ENCODE peak calls at places on chromosomes 4 and X, in seven cellular contexts. C is prostate gland, P is pancreas, B is tibial nerve, J is IMR-90, A is A549, M is HCT116. O is an unnamed sample.

GRCh38 chr4:34920032-34920431 is 1324.3 kb downstream of the ARAP2 start:
- DNase-seq in P (no peak), J (no peak), C (no peak), B (no peak), A (no peak), M (no peak), O (no peak)

GRCh38 chrX:155144926-155145325 is 71.3 kb upstream of the VBP1 start:
- DNase-seq in P (no peak), B (no peak), M (no peak), C (no peak), A (no peak), J (no peak), O (no peak)

GRCh38 chr4:153479118-153479517 is 13.0 kb downstream of the TMEM131L start:
- DNase-seq in P (no peak), M (no peak), J (no peak), C (no peak), A (no peak), B (no peak), O (no peak)

GRCh38 chr4:58113083-58113482 is 1002.9 kb upstream of the IGFBP7 start:
- DNase-seq in P (no peak), A (no peak), C (no peak), J (no peak), B (no peak), M (no peak), O (no peak)

GRCh38 chr4:114180481-114180880 is 201.0 kb upstream of the ARSJ start:
- DNase-seq in C (peak), A (peak), P (peak), M (peak), J (peak), B (peak), O (peak)

GRCh38 chr4:41160010-41160789 is 54.1 kb downstream of the APBB2 start:
- DNase-seq in M (peak), C (no peak), A (peak), J (peak), B (no peak), P (no peak), O (peak)

GRCh38 chr4:184510431-184510830 is 36.1 kb upstream of the IRF2 start:
- DNase-seq in B (no peak), P (no peak), M (no peak), J (no peak), A (no peak), C (no peak), O (no peak)

GRCh38 chr4:24070117-24070516 is 180.3 kb upstream of the PPARGC1A start:
- DNase-seq in M (no peak), C (no peak), J (peak), B (no peak), P (no peak), A (peak), O (peak)

GRCh38 chrX:154840856-154841255 is 6.4 kb upstream of the SMIM9 start:
- DNase-seq in P (no peak), C (no peak), J (peak), B (no peak), A (peak), M (peak), O (peak)

GRCh38 chr4:140256335-140256734 is 102.4 kb upstream of the MAML3 start:
- DNase-seq in M (no peak), B (no peak), P (no peak), A (peak), C (no peak), J (peak), O (no peak)

GRCh38 chrX:29071525-29071924 is 484.3 kb downstream of the IL1RAPL1 start:
- DNase-seq in J (no peak), C (no peak), P (no peak), M (no peak), B (no peak), A (no peak), O (no peak)

GRCh38 chr4:54986095-54986846 is 139.1 kb downstream of the KDR start:
- DNase-seq in B (no peak), C (no peak), A (no peak), M (no peak), J (no peak), P (no peak), O (no peak)

GRCh38 chr4:176001171-176002006 is 64.3 kb upstream of the WDR17 start:
- DNase-seq in P (no peak), J (peak), M (peak), A (peak), B (no peak), C (no peak), O (peak)

GRCh38 chr4:165668694-165669093 is 204.3 kb upstream of the TLL1 start:
- DNase-seq in B (no peak), A (no peak), M (no peak), J (no peak), P (no peak), C (no peak), O (no peak)

GRCh38 chrX:106467422-106467821 is 144.4 kb upstream of the RADX start:
- DNase-seq in B (no peak), C (no peak), P (no peak), J (no peak), M (no peak), A (no peak), O (no peak)

GRCh38 chrX:12814434-12814833 is 23.2 kb downstream of the PRPS2 start:
- DNase-seq in M (no peak), B (peak), P (no peak), J (peak), C (peak), A (peak), O (peak)

GRCh38 chrX:95893632-95894031 is 791.0 kb upstream of the DIAPH2 start:
- DNase-seq in M (no peak), C (no peak), B (peak), A (no peak), P (no peak), J (no peak), O (no peak)

GRCh38 chrX:63686878-63687714 is 97.9 kb downstream of the ARHGEF9 start:
- DNase-seq in P (no peak), J (peak), M (peak), A (peak), B (peak), C (no peak), O (peak)

GRCh38 chrX:46788902-46789301 is 30.0 kb upstream of the SLC9A7 start:
- DNase-seq in J (peak), A (no peak), C (no peak), P (no peak), B (no peak), M (no peak), O (no peak)

GRCh38 chrX:44872319-44872816 is 620 bp upstream of the KDM6A start:
- DNase-seq in M (no peak), P (peak), A (no peak), C (peak), B (peak), J (peak), O (peak)

GRCh38 chrX:15948318-15948660 is 93.7 kb upstream of the AP1S2 start:
- DNase-seq in J (no peak), A (no peak), P (no peak), M (no peak), C (no peak), B (no peak), O (no peak)

GRCh38 chrX:7614616-7615015 is 228.4 kb upstream of the VCX start:
- DNase-seq in J (no peak), C (no peak), B (no peak), M (no peak), P (no peak), A (no peak), O (no peak)

GRCh38 chrX:24231169-24231568 is 81.6 kb downstream of the ZFX start:
- DNase-seq in P (peak), C (no peak), M (peak), J (peak), A (peak), B (peak), O (peak)

GRCh38 chr4:83546796-83547195 is 10.9 kb downstream of the GPAT3 start:
- DNase-seq in P (no peak), A (no peak), B (no peak), J (no peak), C (no peak), M (no peak), O (no peak)

GRCh38 chr4:88526221-88526815 is 2.7 kb upstream of the PYURF start:
- DNase-seq in P (no peak), B (no peak), M (no peak), C (no peak), J (no peak), A (no peak), O (no peak)

GRCh38 chr4:155207534-155208257 is 740 bp upstream of the NPY2R start:
- DNase-seq in M (no peak), C (no peak), J (no peak), A (peak), P (no peak), B (no peak), O (no peak)

GRCh38 chr4:54498661-54499111 is 159.1 kb upstream of the KIT start:
- DNase-seq in B (no peak), A (peak), M (no peak), P (no peak), C (no peak), J (peak), O (no peak)

GRCh38 chr4:27009539-27009938 is 148.9 kb downstream of the STIM2 start:
- DNase-seq in C (no peak), P (no peak), J (peak), B (no peak), A (no peak), M (no peak), O (no peak)

GRCh38 chr4:2046031-2046961 is 12.8 kb upstream of the NAT8L start:
- DNase-seq in J (no peak), B (no peak), M (no peak), P (no peak), C (peak), A (no peak), O (no peak)

GRCh38 chr4:111483375-111484169 is 661.7 kb upstream of the FAM241A start:
- DNase-seq in B (no peak), C (no peak), J (no peak), P (no peak), M (no peak), A (no peak), O (no peak)

GRCh38 chr4:30757357-30757756 is 37.2 kb downstream of the PCDH7 start:
- DNase-seq in M (peak), P (no peak), C (no peak), J (peak), A (no peak), B (no peak), O (no peak)

GRCh38 chr4:146122398-146122797 is 53.1 kb upstream of the LSM6 start:
- DNase-seq in J (no peak), M (no peak), B (no peak), A (no peak), P (no peak), C (no peak), O (no peak)

GRCh38 chr4:15690020-15690809 is 8.6 kb downstream of the FAM200B start:
- DNase-seq in A (peak), J (peak), B (no peak), C (no peak), M (peak), P (no peak), O (peak)

GRCh38 chr4:128835498-128836222 is 26.2 kb downstream of the JADE1 start:
- DNase-seq in A (no peak), B (no peak), C (peak), J (no peak), P (peak), M (no peak), O (no peak)

GRCh38 chr4:64539234-64539849 is 130.1 kb upstream of the TECRL start:
- DNase-seq in B (peak), C (peak), M (peak), J (peak), A (peak), P (peak), O (no peak)

GRCh38 chr4:178102139-178102538 is 659.9 kb upstream of the AGA start:
- DNase-seq in M (no peak), B (no peak), A (no peak), C (no peak), J (no peak), P (no peak), O (no peak)
- H3K27ac ChIP-seq in M (no peak), B (no peak), A (no peak), C (no peak), J (no peak), P (no peak), O (no peak)

DNA sequence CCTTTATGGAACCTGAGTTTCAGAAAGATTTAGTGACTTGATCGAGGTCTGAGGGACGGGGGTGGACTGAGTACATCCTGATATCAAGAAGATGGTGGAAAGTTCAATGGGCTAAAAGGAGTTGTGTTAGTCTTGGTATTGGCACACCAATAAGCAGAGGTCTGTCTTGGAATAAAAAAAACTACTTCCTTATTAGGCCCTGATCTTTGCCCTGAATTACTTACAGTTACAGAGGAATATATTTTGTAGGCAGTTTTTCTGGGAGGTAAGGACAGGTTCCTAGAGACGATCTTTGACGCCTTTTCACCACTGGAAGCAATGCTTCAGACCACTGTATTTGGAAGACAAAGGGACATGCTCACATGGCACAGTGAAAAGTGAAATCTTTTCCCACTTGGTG is 673 bp upstream of the XK start:
- DNase-seq in J (no peak), M (no peak), P (no peak), C (no peak), B (no peak), A (peak), O (no peak)
- H3K4me3 ChIP-seq in J (no peak), M (peak), P (no peak), C (no peak), B (no peak), A (peak), O (peak)

DNA sequence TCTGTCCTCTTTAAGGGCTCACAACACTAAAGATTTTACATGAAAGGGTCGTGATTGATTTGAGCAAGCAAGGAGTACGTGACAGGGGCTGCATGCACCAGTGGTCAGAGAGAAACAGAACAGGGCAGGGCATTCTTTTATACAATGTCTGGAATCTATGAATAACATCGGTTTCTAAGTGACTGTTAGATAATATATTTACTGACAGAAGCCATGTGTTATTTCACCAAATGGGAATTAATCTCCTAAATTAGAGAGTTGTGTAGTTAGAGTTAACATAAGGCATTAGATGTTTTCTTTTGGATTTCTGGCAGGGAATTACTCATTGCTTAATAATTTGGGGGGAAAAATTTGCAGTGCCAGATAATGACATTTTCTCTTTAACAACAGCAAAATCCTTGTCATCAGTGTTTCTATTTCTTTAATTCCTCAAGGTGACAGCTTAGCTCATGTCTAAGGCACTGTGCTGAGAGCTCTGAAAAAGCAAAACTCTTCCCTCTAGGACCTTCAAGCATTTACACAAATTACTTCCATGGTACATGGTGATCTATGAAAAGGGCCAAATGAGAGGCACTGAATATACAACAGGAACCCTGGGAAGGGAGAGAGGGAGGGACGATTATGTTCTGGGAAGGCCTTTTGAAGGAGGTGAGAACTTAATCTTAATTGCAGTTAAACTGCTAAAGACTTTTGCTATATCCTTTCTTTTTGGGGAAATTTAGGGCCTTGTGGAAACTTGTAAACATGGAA is 145.0 kb downstream of the RTL3 start:
- DNase-seq in P (no peak), A (no peak), J (no peak), M (no peak), B (no peak), C (no peak), O (no peak)
- H3K27ac ChIP-seq in P (no peak), A (no peak), J (no peak), M (no peak), B (no peak), C (no peak), O (no peak)

GRCh38 chr4:38590017-38590416 is 74.0 kb upstream of the KLF3 start:
- DNase-seq in C (no peak), M (no peak), A (no peak), J (no peak), B (no peak), P (no peak), O (peak)
- H3K4me3 ChIP-seq in C (no peak), M (no peak), A (no peak), J (no peak), B (no peak), P (no peak), O (no peak)

GRCh38 chr4:110198472-110199419 is at the start of gene ELOVL6:
- DNase-seq in B (peak), M (peak), A (peak), J (peak), P (peak), C (peak), O (peak)
- H3K27ac ChIP-seq in B (peak), M (peak), A (peak), J (peak), P (peak), C (peak), O (peak)

O was measured in SJSA1.